ENCODE peak calls at places on chromosomes 5 and 9, in six cellular contexts. U is K562, W is H1, I is HL-60, T is GM12878, Q is SK-N-SH. V is an unnamed sample.

GRCh38 chr9:13411827-13412226 is 132.3 kb upstream of the MPDZ start:
- DNase-seq in W (no peak), I (no peak), Q (no peak), T (no peak), U (no peak), V (no peak)

GRCh38 chr9:137461663-137462395 is 2.7 kb upstream of the NSMF start:
- DNase-seq in W (peak; percentile 66), T (peak; percentile 49), U (peak; percentile 92), I (peak; percentile 86), Q (no peak), V (no peak)

GRCh38 chr5:10682801-10683525 is 78.1 kb downstream of the DAP start:
- DNase-seq in T (no peak), W (no peak), Q (no peak), U (no peak), I (no peak), V (no peak)

GRCh38 chr9:89492586-89492985 is 5.3 kb downstream of the SEMA4D start:
- DNase-seq in T (no peak), I (no peak), U (no peak), Q (no peak), W (no peak), V (no peak)

GRCh38 chr5:170293273-170293672 is 4.3 kb downstream of the LCP2 start:
- DNase-seq in Q (no peak), I (peak; percentile 90), W (no peak), T (peak; percentile 87), U (no peak), V (no peak)

GRCh38 chr5:31220968-31221367 is 27.5 kb downstream of the CDH6 start:
- DNase-seq in W (no peak), I (no peak), Q (no peak), T (no peak), U (no peak), V (peak; percentile 12)

GRCh38 chr9:34984049-34984448 is 5.5 kb upstream of the DNAJB5 start:
- DNase-seq in T (no peak), W (no peak), U (peak; percentile 27), Q (no peak), I (no peak), V (no peak)

GRCh38 chr9:74729129-74729710 is 158.5 kb downstream of the TRPM6 start:
- DNase-seq in Q (no peak), I (no peak), T (no peak), W (no peak), U (no peak), V (no peak)

GRCh38 chr5:141783599-141784296 is 94.5 kb downstream of the PCDH1 start:
- DNase-seq in Q (no peak), U (no peak), I (no peak), W (no peak), T (no peak), V (no peak)

GRCh38 chr5:141780952-141781730 is 97.1 kb downstream of the PCDH1 start:
- DNase-seq in W (no peak), U (no peak), T (no peak), Q (no peak), I (no peak), V (no peak)

GRCh38 chr5:141782991-141783598 is 95.1 kb downstream of the PCDH1 start:
- DNase-seq in T (no peak), U (no peak), Q (no peak), W (no peak), I (no peak), V (no peak)

GRCh38 chr5:141780240-141780951 is 97.8 kb downstream of the PCDH1 start:
- DNase-seq in U (no peak), T (no peak), W (no peak), Q (no peak), I (no peak), V (no peak)

DNA sequence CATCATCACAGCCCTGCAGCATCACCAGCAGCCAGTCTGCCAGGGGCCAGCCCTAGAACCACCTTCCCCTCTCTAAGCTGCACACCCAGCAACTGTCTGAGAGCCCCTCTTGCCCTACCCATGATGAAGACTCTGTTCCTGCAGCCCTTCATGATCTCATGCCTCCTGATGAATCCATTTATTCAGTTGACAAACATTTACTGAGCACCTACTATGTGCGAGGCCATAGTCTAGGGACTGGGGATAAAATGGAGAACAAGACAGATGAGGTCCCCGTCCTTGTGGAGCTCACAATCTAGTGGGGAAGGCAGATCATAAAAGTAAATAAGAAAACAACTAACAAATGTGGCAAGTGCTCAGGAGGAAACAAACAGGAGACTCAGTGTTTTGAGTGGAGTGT is 96.3 kb downstream of the PCDH1 start:
- DNase-seq in U (no peak), I (no peak), W (no peak), T (no peak), Q (no peak), V (no peak)
- TF ChIP-seq GABPA in U (no peak), I (no peak), W (no peak), T (no peak), Q (no peak), V (no peak)

DNA sequence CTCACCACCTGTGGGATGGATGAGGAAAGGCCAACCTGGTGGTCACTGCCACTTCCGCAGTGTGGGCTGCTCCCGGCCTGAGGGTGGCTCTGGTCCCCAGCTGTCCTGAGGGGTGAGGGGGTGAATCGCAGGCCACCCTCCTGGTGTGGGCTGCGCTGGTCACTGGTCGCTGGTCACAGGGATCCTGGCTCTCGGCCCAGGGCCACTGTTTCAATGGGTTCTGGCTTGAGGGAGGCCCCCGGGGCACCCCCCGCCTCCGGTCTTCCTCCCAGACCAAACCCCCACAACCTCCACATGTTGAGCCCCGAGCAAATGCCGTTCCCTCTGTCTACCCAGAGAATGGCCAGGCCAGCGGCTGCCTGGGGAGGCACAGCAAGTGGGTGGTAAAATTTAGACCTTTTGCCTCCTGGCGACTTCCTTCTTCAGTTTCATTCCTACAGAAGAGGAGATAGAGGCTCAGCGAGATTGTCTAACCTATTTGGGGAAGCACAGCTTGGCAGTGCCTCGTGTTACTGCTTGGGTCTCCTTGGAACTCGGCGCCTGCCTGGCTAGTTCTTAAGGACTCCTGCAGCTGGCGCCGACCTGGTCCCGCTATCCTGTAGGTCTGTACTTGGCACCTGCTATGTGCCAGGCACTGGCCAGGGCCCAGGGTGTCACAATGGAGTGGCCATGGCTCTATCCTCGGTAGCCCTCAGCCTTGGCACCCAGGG is 48.2 kb downstream of the RXRA start:
- DNase-seq in Q (peak; percentile 76), I (no peak), W (no peak), U (no peak), T (no peak), V (no peak)
- TF ChIP-seq GABPA in Q (no peak), I (no peak), W (no peak), U (no peak), T (no peak), V (no peak)

GRCh38 chr9:132588098-132588497 is 5.7 kb downstream of the BARHL1 start:
- DNase-seq in U (no peak), I (no peak), T (no peak), Q (no peak), W (no peak), V (no peak)
- TF ChIP-seq GABPA in U (no peak), I (no peak), T (no peak), Q (no peak), W (no peak), V (no peak)

DNA sequence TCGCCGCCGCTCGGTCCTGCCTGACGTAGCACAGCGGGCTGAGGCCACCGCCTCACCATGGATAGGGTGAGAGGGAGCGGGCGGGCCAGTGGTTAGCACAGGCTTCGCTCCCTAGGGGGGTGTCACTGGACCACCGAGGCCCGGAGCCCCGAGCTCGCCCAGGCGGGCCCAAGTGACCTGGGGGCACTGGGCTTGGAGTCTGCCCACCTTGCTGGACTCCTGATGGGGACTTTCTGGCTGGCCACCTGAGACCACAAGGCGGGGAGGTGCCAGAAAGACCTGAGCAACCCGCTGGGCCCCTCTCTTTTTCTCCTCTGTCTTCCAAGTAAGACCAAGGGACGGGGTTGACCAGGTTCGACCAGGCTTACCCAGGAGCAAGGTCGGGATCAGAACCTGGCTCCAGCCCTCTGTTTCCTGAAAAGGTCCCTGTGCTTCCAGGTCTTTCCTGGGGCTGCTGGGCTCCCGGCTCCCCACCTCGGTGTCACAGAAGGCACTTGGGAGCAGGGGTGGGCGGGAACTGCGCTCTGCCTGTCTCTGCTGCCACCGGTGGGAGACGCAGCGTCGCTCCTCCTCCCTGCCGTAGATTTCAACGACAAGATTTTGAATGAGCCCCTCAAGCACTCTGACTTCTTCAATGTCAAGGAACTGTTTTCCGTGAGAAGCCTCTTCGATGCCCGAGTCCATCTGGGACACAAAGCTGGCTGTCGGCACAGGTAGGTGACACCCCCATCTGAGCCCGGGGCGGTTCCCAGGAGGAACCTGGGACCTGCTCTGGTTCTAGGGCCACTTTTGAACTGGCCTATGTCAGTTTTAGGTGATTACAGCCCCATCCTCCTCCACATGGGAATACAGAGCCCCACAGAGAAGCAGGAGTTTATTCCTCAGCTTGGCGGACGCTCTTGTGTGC is 1.0 kb downstream of the MRPS2 start:
- DNase-seq in W (no peak), Q (peak; percentile 90), T (no peak), I (no peak), U (peak; percentile 78), V (no peak)
- TF ChIP-seq GABPA in W (no peak), Q (no peak), T (no peak), I (no peak), U (no peak), V (no peak)

DNA sequence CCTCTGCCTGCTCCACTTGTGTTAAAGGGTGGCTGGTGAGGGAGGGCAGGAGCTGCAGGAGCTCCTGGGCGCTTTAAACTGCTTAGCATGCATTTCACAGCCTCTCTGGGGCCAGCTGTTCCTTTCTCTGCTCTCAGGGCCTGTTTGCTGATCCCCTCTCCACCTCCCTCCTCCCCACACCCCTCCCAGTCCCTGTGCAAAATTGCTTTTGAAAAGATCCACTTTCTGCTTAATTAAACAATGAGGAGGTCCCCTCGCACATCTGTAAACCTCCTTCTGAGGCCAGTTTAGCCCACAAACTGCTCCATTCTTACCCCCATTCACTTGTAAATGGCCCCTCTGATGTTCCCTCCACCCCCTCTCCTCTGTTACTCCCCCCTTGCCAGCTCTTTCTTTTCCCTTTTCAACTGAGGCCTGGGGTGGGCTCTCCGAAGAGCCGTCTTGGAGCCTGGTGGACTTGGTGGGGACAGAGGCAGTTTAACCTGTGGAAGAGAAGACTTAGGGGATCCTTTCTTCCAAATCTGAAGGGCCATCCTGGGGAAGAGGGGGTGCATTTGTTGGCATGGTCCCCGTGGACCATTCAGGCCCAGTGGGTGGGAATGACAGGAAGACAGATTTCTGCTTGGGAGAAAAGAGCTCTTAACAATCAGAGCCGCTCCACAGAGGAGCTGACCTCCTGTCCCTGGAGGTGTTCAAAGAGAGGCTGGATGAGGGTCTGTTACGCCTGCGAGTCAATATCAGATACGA is 12.0 kb downstream of the URM1 start:
- DNase-seq in T (no peak), I (no peak), W (peak; percentile 82), U (no peak), Q (no peak), V (no peak)
- TF ChIP-seq GABPA in T (no peak), I (no peak), W (no peak), U (no peak), Q (no peak), V (no peak)

GRCh38 chr5:159825551-159826051 is 90.7 kb upstream of the ADRA1B start:
- DNase-seq in W (no peak), I (no peak), T (peak; percentile 20), U (no peak), Q (no peak), V (no peak)
- TF ChIP-seq GABPA in W (no peak), I (no peak), T (no peak), U (no peak), Q (no peak), V (no peak)

DNA sequence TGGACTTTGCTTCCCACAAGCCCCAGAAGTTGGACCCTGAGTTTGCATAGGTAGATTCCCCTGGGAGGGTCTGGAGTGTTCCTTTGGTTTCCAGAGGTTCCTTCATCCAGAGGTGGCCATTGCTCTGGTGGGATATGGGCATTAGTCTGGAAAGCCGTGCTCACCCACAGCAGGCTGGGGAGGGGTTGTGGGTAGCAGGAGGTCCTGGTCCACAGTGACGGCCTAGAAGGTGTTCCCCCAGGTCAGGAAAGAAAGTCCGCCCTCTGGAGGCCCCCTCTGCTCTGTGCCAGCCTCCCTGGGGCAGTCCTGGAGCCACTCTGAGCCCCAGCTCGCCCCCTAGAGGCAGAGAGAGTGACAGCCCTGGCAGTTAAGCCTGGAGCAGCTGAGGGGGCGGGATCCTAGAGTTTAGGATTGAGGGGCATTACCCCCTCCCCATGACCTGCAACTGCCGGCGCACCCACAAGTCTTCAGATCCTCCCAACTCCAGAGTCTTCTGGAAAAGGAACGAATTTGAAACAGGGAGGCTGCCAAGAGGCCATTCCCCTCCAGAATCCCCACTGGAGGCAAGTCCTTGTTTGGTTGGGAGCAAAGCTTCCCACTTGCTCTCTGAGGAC is 36.8 kb downstream of the NDST1 start:
- DNase-seq in W (peak; percentile 67), I (peak; percentile 38), T (peak; percentile 17), Q (peak; percentile 90), U (peak; percentile 94), V (peak; percentile 80)
- TF ChIP-seq GABPA in W (no peak), I (no peak), T (no peak), Q (no peak), U (no peak), V (no peak)